ENCODE peak calls at places on chromosome 21, in seven cellular contexts. Z is nephron progenitor cell, B is pancreas, X is anterior cingulate cortex, C is omental fat pad, E is brain microvascular endothelial cell, L is amniotic stem cell. T is an unnamed sample.

GRCh38 chr21:31992391-31992790 is 119.6 kb downstream of the HUNK start:
- DNase-seq in L (no peak), Z (no peak), B (no peak), C (no peak), E (no peak), X (no peak), T (no peak)

GRCh38 chr21:38847556-38847955 is 41.8 kb downstream of the ETS2 start:
- DNase-seq in C (no peak), L (no peak), X (no peak), B (no peak), E (no peak), Z (no peak), T (no peak)

GRCh38 chr21:42646836-42647235 is 6.6 kb upstream of the PDE9A start:
- DNase-seq in C (no peak), E (no peak), L (no peak), X (no peak), Z (no peak), B (no peak), T (no peak)

GRCh38 chr21:46507562-46507961 is 48.9 kb downstream of the DIP2A start:
- DNase-seq in L (no peak), E (no peak), B (no peak), X (no peak), C (no peak), Z (no peak), T (no peak)

GRCh38 chr21:34959607-34960006 is 89.5 kb downstream of the RUNX1 start:
- DNase-seq in E (no peak), C (no peak), B (no peak), X (no peak), L (no peak), Z (no peak), T (no peak)

GRCh38 chr21:45341779-45342178 is 54.1 kb upstream of the POFUT2 start:
- DNase-seq in L (no peak), Z (no peak), E (no peak), X (no peak), C (no peak), B (no peak), T (peak)

GRCh38 chr21:44408226-44408625 is 47.1 kb upstream of the LRRC3 start:
- DNase-seq in E (no peak), Z (no peak), C (no peak), L (no peak), B (no peak), X (no peak), T (no peak)

GRCh38 chr21:28789571-28789970 is 203.1 kb downstream of the LTN1 start:
- DNase-seq in C (no peak), B (no peak), L (no peak), E (no peak), X (no peak), Z (no peak), T (no peak)

GRCh38 chr21:34983680-34984086 is 65.4 kb downstream of the RUNX1 start:
- DNase-seq in E (peak), B (no peak), X (no peak), L (no peak), Z (no peak), C (no peak), T (peak)

GRCh38 chr21:17003763-17004373 is 509.0 kb upstream of the CXADR start:
- DNase-seq in E (peak), X (no peak), C (no peak), Z (no peak), L (no peak), B (no peak), T (peak)

GRCh38 chr21:39094847-39095525 is 88.3 kb downstream of the PSMG1 start:
- DNase-seq in E (peak), C (no peak), L (no peak), X (no peak), Z (no peak), B (no peak), T (peak)

GRCh38 chr21:31973402-31973944 is 100.7 kb downstream of the HUNK start:
- DNase-seq in B (no peak), C (no peak), E (no peak), X (no peak), Z (no peak), L (no peak), T (no peak)

GRCh38 chr21:42063578-42064521 is 7.3 kb upstream of the UMODL1 start:
- DNase-seq in Z (no peak), E (no peak), X (no peak), B (peak), C (no peak), L (no peak), T (no peak)

GRCh38 chr21:36483095-36483494 is 3.2 kb upstream of the CLDN14 start:
- DNase-seq in X (no peak), Z (no peak), B (no peak), C (no peak), E (no peak), L (no peak), T (no peak)

GRCh38 chr21:34890724-34891609 is 158.1 kb downstream of the RUNX1 start:
- DNase-seq in X (no peak), C (no peak), E (peak), B (no peak), Z (peak), L (peak), T (peak)

GRCh38 chr21:37166733-37167132 is 93.7 kb downstream of the TTC3 start:
- DNase-seq in B (no peak), C (no peak), Z (no peak), X (no peak), E (no peak), L (no peak), T (peak)

GRCh38 chr21:20459838-20460237 is 538.4 kb upstream of the NCAM2 start:
- DNase-seq in Z (no peak), X (no peak), B (no peak), L (no peak), C (no peak), E (no peak), T (no peak)

GRCh38 chr21:46028547-46029200 is 47.1 kb downstream of the COL6A1 start:
- DNase-seq in C (no peak), L (no peak), X (no peak), B (no peak), Z (no peak), E (no peak), T (no peak)

GRCh38 chr21:46191257-46191685 is 7.0 kb upstream of the SPATC1L start:
- DNase-seq in Z (no peak), C (peak), E (peak), B (no peak), X (no peak), L (peak), T (peak)

GRCh38 chr21:42546433-42546832 is 32.8 kb downstream of the SLC37A1 start:
- DNase-seq in Z (no peak), E (no peak), X (no peak), B (no peak), C (no peak), L (no peak), T (no peak)

GRCh38 chr21:40049031-40049958 is 182.1 kb downstream of the PCP4 start:
- DNase-seq in E (no peak), L (peak), Z (no peak), X (no peak), B (no peak), C (no peak), T (no peak)

GRCh38 chr21:42144679-42145568 is 73.8 kb downstream of the UMODL1 start:
- DNase-seq in L (no peak), C (no peak), Z (no peak), B (no peak), X (no peak), E (no peak), T (no peak)

GRCh38 chr21:22898061-22898460 is 1899.9 kb downstream of the NCAM2 start:
- DNase-seq in E (no peak), B (no peak), L (no peak), X (no peak), Z (no peak), C (no peak), T (no peak)

GRCh38 chr21:34724131-34724856 is 55.5 kb downstream of the CLIC6 start:
- DNase-seq in B (no peak), X (no peak), E (no peak), L (no peak), Z (no peak), C (no peak), T (no peak)

GRCh38 chr21:31580866-31581276 is 78.6 kb upstream of the SOD1 start:
- DNase-seq in C (peak), Z (peak), X (peak), L (peak), B (peak), E (peak), T (peak)

GRCh38 chr21:15730484-15731242 is 881 bp downstream of the USP25 start:
- DNase-seq in C (no peak), X (no peak), E (no peak), B (no peak), L (no peak), Z (no peak), T (no peak)

GRCh38 chr21:38454161-38454560 is 44.1 kb downstream of the ERG start:
- DNase-seq in C (no peak), X (no peak), E (no peak), Z (no peak), L (no peak), B (no peak), T (no peak)

GRCh38 chr21:40179167-40179566 is 311.9 kb downstream of the PCP4 start:
- DNase-seq in E (no peak), C (no peak), B (no peak), X (no peak), L (no peak), Z (no peak), T (no peak)

GRCh38 chr21:46188226-46189212 is 4.3 kb upstream of the SPATC1L start:
- DNase-seq in X (no peak), C (peak), E (peak), Z (no peak), B (no peak), L (no peak), T (peak)

GRCh38 chr21:39319251-39319756 is 5.9 kb upstream of the BRWD1 start:
- DNase-seq in L (no peak), E (no peak), C (no peak), B (no peak), Z (no peak), X (no peak), T (no peak)

GRCh38 chr21:37139902-37140301 is 66.8 kb downstream of the TTC3 start:
- DNase-seq in Z (no peak), L (no peak), E (peak), B (no peak), X (no peak), C (no peak), T (peak)

GRCh38 chr21:33972539-33972938 is 56.9 kb upstream of the ATP5PO start:
- DNase-seq in Z (no peak), B (no peak), L (no peak), C (no peak), X (no peak), E (no peak), T (no peak)

GRCh38 chr21:33022489-33022827 is 3.3 kb upstream of the OLIG2 start:
- DNase-seq in C (no peak), E (no peak), L (no peak), B (no peak), X (no peak), Z (no peak), T (no peak)